ENCODE peak calls at places on chromosomes 13 and 19, in four cellular contexts. One of them, this sample, is unnamed.

GRCh38 chr13:41523396-41523795 is 66.0 kb downstream of the RGCC start:
- DNase-seq in endothelial cell of umbilical vein: no peak
- DNase-seq in astrocyte: no peak
- DNase-seq in neural progenitor cell: no peak
- DNase-seq in this sample: no peak

GRCh38 chr19:46931197-46931596 is 70.4 kb downstream of the ARHGAP35 start:
- DNase-seq in endothelial cell of umbilical vein: no peak
- DNase-seq in astrocyte: no peak
- DNase-seq in neural progenitor cell: no peak
- DNase-seq in this sample: no peak

GRCh38 chr13:113315992-113316391 is 19.0 kb downstream of the LAMP1 start:
- DNase-seq in endothelial cell of umbilical vein: no peak
- DNase-seq in astrocyte: no peak
- DNase-seq in neural progenitor cell: no peak
- DNase-seq in this sample: no peak

GRCh38 chr19:39502640-39503417 is 4.1 kb downstream of the DLL3 start:
- DNase-seq in endothelial cell of umbilical vein: peak; percentile 67
- DNase-seq in astrocyte: peak; percentile 45
- DNase-seq in neural progenitor cell: peak; percentile 95
- DNase-seq in this sample: no peak

GRCh38 chr19:58009666-58010301 is 7.2 kb upstream of the ZNF606 start:
- DNase-seq in endothelial cell of umbilical vein: peak; percentile 75
- DNase-seq in astrocyte: peak; percentile 70
- DNase-seq in neural progenitor cell: peak; percentile 71
- DNase-seq in this sample: peak; percentile 69

GRCh38 chr19:19460258-19460731 is 54.8 kb downstream of the GATAD2A start:
- DNase-seq in endothelial cell of umbilical vein: no peak
- DNase-seq in astrocyte: no peak
- DNase-seq in neural progenitor cell: no peak
- DNase-seq in this sample: no peak

GRCh38 chr13:114259974-114260373 is 21.4 kb upstream of the UPF3A start:
- DNase-seq in endothelial cell of umbilical vein: no peak
- DNase-seq in astrocyte: no peak
- DNase-seq in neural progenitor cell: no peak
- DNase-seq in this sample: no peak

GRCh38 chr13:66069570-66069969 is 1160.6 kb downstream of the PCDH9 start:
- DNase-seq in endothelial cell of umbilical vein: no peak
- DNase-seq in astrocyte: peak; percentile 61
- DNase-seq in neural progenitor cell: no peak
- DNase-seq in this sample: no peak

GRCh38 chr13:98496239-98496668 is 80.7 kb downstream of the STK24 start:
- DNase-seq in endothelial cell of umbilical vein: no peak
- DNase-seq in astrocyte: no peak
- DNase-seq in neural progenitor cell: no peak
- DNase-seq in this sample: no peak

GRCh38 chr13:50365683-50366391 is 350.6 kb downstream of the KCNRG start:
- DNase-seq in endothelial cell of umbilical vein: peak; percentile 79
- DNase-seq in astrocyte: no peak
- DNase-seq in neural progenitor cell: no peak
- DNase-seq in this sample: peak; percentile 76

GRCh38 chr13:30639671-30640070 is 22.0 kb downstream of the USPL1 start:
- DNase-seq in endothelial cell of umbilical vein: no peak
- DNase-seq in astrocyte: peak; percentile 64
- DNase-seq in neural progenitor cell: no peak
- DNase-seq in this sample: no peak

GRCh38 chr19:46746281-46746965 is at the start of gene STRN4:
- DNase-seq in endothelial cell of umbilical vein: no peak
- DNase-seq in astrocyte: no peak
- DNase-seq in neural progenitor cell: peak; percentile 88
- DNase-seq in this sample: peak; percentile 62

GRCh38 chr19:48511800-48512503 is at the start of gene LMTK3:
- DNase-seq in endothelial cell of umbilical vein: no peak
- DNase-seq in astrocyte: peak; percentile 26
- DNase-seq in neural progenitor cell: peak; percentile 87
- DNase-seq in this sample: peak; percentile 28

GRCh38 chr13:89027694-89028306 is 1356.6 kb downstream of the SLITRK5 start:
- DNase-seq in endothelial cell of umbilical vein: no peak
- DNase-seq in astrocyte: no peak
- DNase-seq in neural progenitor cell: no peak
- DNase-seq in this sample: no peak

GRCh38 chr13:79659161-79659560 is 178.2 kb downstream of the NDFIP2 start:
- DNase-seq in endothelial cell of umbilical vein: peak; percentile 61
- DNase-seq in astrocyte: peak; percentile 35
- DNase-seq in neural progenitor cell: peak; percentile 73
- DNase-seq in this sample: no peak

GRCh38 chr13:79870123-79870522 is 389.2 kb downstream of the NDFIP2 start:
- DNase-seq in endothelial cell of umbilical vein: peak; percentile 68
- DNase-seq in astrocyte: peak; percentile 20
- DNase-seq in neural progenitor cell: no peak
- DNase-seq in this sample: no peak

GRCh38 chr13:43077906-43078305 is 54.5 kb downstream of the DNAJC15 start:
- DNase-seq in endothelial cell of umbilical vein: no peak
- DNase-seq in astrocyte: no peak
- DNase-seq in neural progenitor cell: peak; percentile 56
- DNase-seq in this sample: no peak

GRCh38 chr13:39603424-39603947 is 493 bp upstream of the LHFPL6 start:
- DNase-seq in endothelial cell of umbilical vein: peak; percentile 29
- DNase-seq in astrocyte: peak; percentile 21
- DNase-seq in neural progenitor cell: peak; percentile 29
- DNase-seq in this sample: peak; percentile 16

GRCh38 chr19:15527705-15528104 is 19.4 kb downstream of the CYP4F22 start:
- DNase-seq in endothelial cell of umbilical vein: no peak
- DNase-seq in astrocyte: no peak
- DNase-seq in neural progenitor cell: no peak
- DNase-seq in this sample: no peak

GRCh38 chr13:113448885-113449692 is 4.2 kb downstream of the ADPRHL1 start:
- DNase-seq in endothelial cell of umbilical vein: no peak
- DNase-seq in astrocyte: no peak
- DNase-seq in neural progenitor cell: no peak
- DNase-seq in this sample: peak; percentile 93

GRCh38 chr13:66489172-66489571 is 741.0 kb downstream of the PCDH9 start:
- DNase-seq in endothelial cell of umbilical vein: no peak
- DNase-seq in astrocyte: no peak
- DNase-seq in neural progenitor cell: no peak
- DNase-seq in this sample: no peak

GRCh38 chr19:57192064-57192395 is 730 bp downstream of the ZNF264 start:
- DNase-seq in endothelial cell of umbilical vein: no peak
- DNase-seq in astrocyte: no peak
- DNase-seq in neural progenitor cell: peak; percentile 15
- DNase-seq in this sample: peak; percentile 6

GRCh38 chr13:87058786-87059329 is 612.3 kb upstream of the SLITRK5 start:
- DNase-seq in endothelial cell of umbilical vein: no peak
- DNase-seq in astrocyte: no peak
- DNase-seq in neural progenitor cell: no peak
- DNase-seq in this sample: no peak

GRCh38 chr13:35630551-35631275 is 154.2 kb upstream of the MAB21L1 start:
- DNase-seq in endothelial cell of umbilical vein: peak; percentile 13
- DNase-seq in astrocyte: peak; percentile 43
- DNase-seq in neural progenitor cell: peak; percentile 83
- DNase-seq in this sample: peak; percentile 71

GRCh38 chr13:44331912-44332840 is 41.4 kb upstream of the SERP2 start:
- DNase-seq in endothelial cell of umbilical vein: peak; percentile 59
- DNase-seq in astrocyte: peak; percentile 95
- DNase-seq in neural progenitor cell: peak; percentile 31
- DNase-seq in this sample: peak; percentile 24

GRCh38 chr13:34161829-34162544 is 344.0 kb downstream of the RFC3 start:
- DNase-seq in endothelial cell of umbilical vein: peak; percentile 89
- DNase-seq in astrocyte: peak; percentile 91
- DNase-seq in neural progenitor cell: peak; percentile 41
- DNase-seq in this sample: peak; percentile 77

GRCh38 chr13:30736461-30736860 is 1.1 kb downstream of the ALOX5AP start:
- DNase-seq in endothelial cell of umbilical vein: no peak
- DNase-seq in astrocyte: no peak
- DNase-seq in neural progenitor cell: no peak
- DNase-seq in this sample: no peak

GRCh38 chr19:42048992-42049391 is 21.0 kb downstream of the GRIK5 start:
- DNase-seq in endothelial cell of umbilical vein: no peak
- DNase-seq in astrocyte: no peak
- DNase-seq in neural progenitor cell: no peak
- DNase-seq in this sample: peak; percentile 52

GRCh38 chr19:41353466-41354342 is at the start of gene TGFB1:
- DNase-seq in endothelial cell of umbilical vein: peak; percentile 81
- DNase-seq in astrocyte: peak; percentile 72
- DNase-seq in neural progenitor cell: peak; percentile 85
- DNase-seq in this sample: peak; percentile 77

GRCh38 chr19:6710273-6711077 is 10.0 kb downstream of the C3 start:
- DNase-seq in endothelial cell of umbilical vein: no peak
- DNase-seq in astrocyte: no peak
- DNase-seq in neural progenitor cell: peak; percentile 60
- DNase-seq in this sample: peak; percentile 40
- TF ChIP-seq CTCF in endothelial cell of umbilical vein: no peak
- TF ChIP-seq CTCF in astrocyte: no peak
- TF ChIP-seq CTCF in neural progenitor cell: peak; percentile 48
- TF ChIP-seq CTCF in this sample: peak; percentile 51

GRCh38 chr13:99985886-99986527 is 4.4 kb downstream of the ZIC2 start:
- DNase-seq in endothelial cell of umbilical vein: no peak
- DNase-seq in astrocyte: no peak
- DNase-seq in neural progenitor cell: peak; percentile 27
- DNase-seq in this sample: no peak

GRCh38 chr13:99983401-99984133 is 2.0 kb downstream of the ZIC2 start:
- DNase-seq in endothelial cell of umbilical vein: no peak
- DNase-seq in astrocyte: no peak
- DNase-seq in neural progenitor cell: peak; percentile 48
- DNase-seq in this sample: no peak

GRCh38 chr13:99984134-99984462 is 2.5 kb downstream of the ZIC2 start:
- DNase-seq in endothelial cell of umbilical vein: no peak
- DNase-seq in astrocyte: no peak
- DNase-seq in neural progenitor cell: peak; percentile 45
- DNase-seq in this sample: no peak

GRCh38 chr13:99985243-99985874 is 3.8 kb downstream of the ZIC2 start:
- DNase-seq in endothelial cell of umbilical vein: no peak
- DNase-seq in astrocyte: no peak
- DNase-seq in neural progenitor cell: peak; percentile 73
- DNase-seq in this sample: no peak

GRCh38 chr13:99984463-99985242 is 3.1 kb downstream of the ZIC2 start:
- DNase-seq in endothelial cell of umbilical vein: no peak
- DNase-seq in astrocyte: no peak
- DNase-seq in neural progenitor cell: peak; percentile 65
- DNase-seq in this sample: no peak
- TF ChIP-seq EZH2 in endothelial cell of umbilical vein: peak; percentile 100
- TF ChIP-seq EZH2 in astrocyte: peak; percentile 97
- TF ChIP-seq EZH2 in neural progenitor cell: no peak
- TF ChIP-seq EZH2 in this sample: no peak

DNA sequence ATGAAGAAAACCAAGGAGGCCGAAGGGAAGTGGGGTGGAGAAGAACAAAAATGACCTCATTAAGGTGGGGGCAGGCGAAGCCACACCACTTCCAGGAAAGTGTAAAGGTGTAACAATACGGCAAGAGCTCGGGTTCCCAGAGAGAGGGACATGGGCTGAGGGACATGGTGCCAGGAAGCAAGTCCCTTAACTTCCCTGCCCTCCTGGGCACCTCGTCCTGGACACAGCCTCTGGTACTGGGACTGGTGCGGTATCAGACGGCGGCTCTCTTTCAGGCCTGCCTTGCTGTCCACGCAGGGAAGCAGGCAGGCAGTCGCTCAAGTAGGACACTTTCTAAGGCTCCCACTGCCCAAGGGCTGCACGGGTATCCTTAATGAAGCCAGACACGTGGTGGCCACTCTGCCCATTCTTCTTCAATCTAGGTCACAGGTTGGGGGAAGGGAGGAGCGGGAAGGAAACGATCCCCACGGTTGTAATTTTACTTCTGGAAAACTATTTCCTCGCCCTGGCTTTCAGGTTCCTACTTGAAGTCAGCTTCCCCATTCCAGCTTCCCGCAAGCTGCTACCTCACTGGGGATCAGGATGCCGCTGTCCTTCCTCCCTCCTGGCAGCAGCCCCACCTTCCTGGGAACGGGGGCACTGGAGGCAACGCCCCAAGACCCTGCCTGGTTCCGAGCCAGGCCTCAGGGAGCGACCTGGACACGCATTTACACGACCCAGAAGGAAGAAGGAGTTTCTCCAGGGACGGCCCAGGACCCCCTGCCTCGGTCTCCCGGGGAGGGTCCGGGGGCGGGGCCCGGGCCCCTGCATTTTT is 1.2 kb downstream of the AP3D1 start:
- DNase-seq in endothelial cell of umbilical vein: peak; percentile 19
- DNase-seq in astrocyte: no peak
- DNase-seq in neural progenitor cell: peak; percentile 42
- DNase-seq in this sample: peak; percentile 11
- H3K27ac ChIP-seq in endothelial cell of umbilical vein: peak overlapping the region; percentile 75
- H3K27ac ChIP-seq in astrocyte: peak overlapping the region; percentile 85
- H3K27ac ChIP-seq in neural progenitor cell: no peak overlapping the region
- H3K27ac ChIP-seq in this sample: peak overlapping the region; percentile 56

DNA sequence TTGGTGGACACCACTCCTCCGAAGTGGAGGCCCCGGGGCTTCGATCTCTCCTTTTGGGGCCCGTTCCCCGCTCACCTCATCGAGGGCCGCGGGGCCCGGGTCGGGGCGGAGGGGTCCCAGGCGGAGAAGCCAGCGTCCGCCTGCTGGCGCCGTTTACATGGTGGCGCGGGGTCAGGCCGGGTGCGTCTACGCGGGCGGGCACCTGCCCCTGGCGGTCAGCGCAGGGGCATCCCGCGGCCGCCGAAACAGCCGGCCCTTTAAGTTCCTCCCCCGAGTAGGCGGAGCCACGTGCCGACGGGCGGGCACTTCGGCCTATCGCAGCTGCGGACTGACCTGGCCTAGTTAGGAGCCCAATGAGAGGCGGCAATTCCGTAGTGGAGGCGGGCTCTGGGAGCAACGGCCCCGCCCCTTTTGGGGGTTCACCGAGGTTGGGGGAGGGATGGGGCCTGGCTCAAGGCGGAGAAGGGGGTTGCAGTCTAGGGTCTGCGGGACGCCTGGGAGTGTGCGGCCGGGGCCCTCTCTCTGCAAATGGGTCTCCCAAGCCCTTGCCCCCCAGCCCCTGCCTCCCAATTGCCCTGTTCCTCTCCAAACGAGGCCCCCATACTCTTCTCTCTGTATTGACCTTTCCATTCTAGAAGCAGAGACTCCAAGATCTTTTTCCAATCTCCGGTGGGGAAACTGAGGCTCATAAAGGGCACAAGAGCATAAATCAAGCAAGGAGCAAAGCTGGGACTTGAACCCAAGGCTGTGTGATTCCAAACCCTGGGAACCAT is at the start of gene ABHD8:
- DNase-seq in endothelial cell of umbilical vein: peak; percentile 96
- DNase-seq in astrocyte: peak; percentile 81
- DNase-seq in neural progenitor cell: peak; percentile 99
- DNase-seq in this sample: peak; percentile 97
- TF ChIP-seq CTCF in endothelial cell of umbilical vein: peak; percentile 72
- TF ChIP-seq CTCF in astrocyte: no peak
- TF ChIP-seq CTCF in neural progenitor cell: peak; percentile 72
- TF ChIP-seq CTCF in this sample: peak; percentile 47

This sample was measured in PC-3.